ENCODE peak calls at places on chromosomes 6 and 20, in four cellular contexts. M, A, N and P are unnamed samples.
A peak's percentile ranks its signal among the peaks of the same experiment; 100 is the strongest.

GRCh38 chr6:132483779-132484679 is 28.9 kb downstream of the STX7 start:
- DNase-seq in M (peak; percentile 58), N (peak; percentile 47), A (peak; percentile 54), P (peak; percentile 93)

GRCh38 chr6:68723128-68723527 is 88.0 kb downstream of the ADGRB3 start:
- DNase-seq in A (no peak), M (no peak), N (no peak), P (no peak)

GRCh38 chr6:5968817-5969726 is 37.7 kb downstream of the NRN1 start:
- DNase-seq in N (peak; percentile 35), A (peak; percentile 53), M (peak; percentile 31), P (peak; percentile 27)

GRCh38 chr6:87586371-87587077 is 3.3 kb downstream of the RARS2 start:
- DNase-seq in A (peak; percentile 33), M (no peak), N (no peak), P (peak; percentile 25)

GRCh38 chr6:44188819-44189218 is 27.9 kb upstream of the MYMX start:
- DNase-seq in N (no peak), A (no peak), M (no peak), P (no peak)

GRCh38 chr6:89475634-89476033 is 42.7 kb downstream of the ANKRD6 start:
- DNase-seq in M (no peak), N (no peak), A (peak; percentile 27), P (no peak)

GRCh38 chr6:67361264-67361663 is 1273.8 kb upstream of the ADGRB3 start:
- DNase-seq in M (no peak), N (no peak), A (no peak), P (no peak)

GRCh38 chr6:157271441-157271840 is 51.9 kb downstream of the TMEM242 start:
- DNase-seq in M (no peak), N (no peak), A (no peak), P (no peak)

GRCh38 chr6:123967900-123968299 is 164.2 kb downstream of the NKAIN2 start:
- DNase-seq in M (no peak), A (no peak), N (no peak), P (no peak)

GRCh38 chr20:46801003-46801702 is 91.7 kb downstream of the SLC2A10 start:
- DNase-seq in A (no peak), M (peak; percentile 25), N (no peak), P (no peak)

GRCh38 chr6:88728756-88729155 is 234.7 kb downstream of the RNGTT start:
- DNase-seq in A (no peak), M (peak; percentile 45), N (no peak), P (no peak)

GRCh38 chr6:135182120-135182992 is 1.2 kb downstream of the MYB start:
- DNase-seq in M (peak; percentile 24), A (peak; percentile 25), N (no peak), P (peak; percentile 66)

GRCh38 chr20:41889125-41889870 is 271.1 kb upstream of the CHD6 start:
- DNase-seq in A (no peak), N (peak; percentile 1), M (peak; percentile 38), P (peak; percentile 64)

GRCh38 chr6:66496659-66497058 is 789.6 kb upstream of the EYS start:
- DNase-seq in A (no peak), M (peak; percentile 73), N (no peak), P (peak; percentile 70)

GRCh38 chr20:51193066-51193772 is 170.3 kb upstream of the KCNG1 start:
- DNase-seq in N (no peak), A (peak; percentile 56), M (no peak), P (no peak)

GRCh38 chr6:7920425-7920824 is 9.8 kb upstream of the TXNDC5 start:
- DNase-seq in M (no peak), A (no peak), N (no peak), P (peak; percentile 24)

GRCh38 chr6:7541175-7542064 is at the start of gene DSP:
- DNase-seq in M (peak; percentile 84), A (peak; percentile 32), N (peak; percentile 48), P (no peak)

GRCh38 chr20:50277064-50277415 is 86.4 kb downstream of the CEBPB start:
- DNase-seq in A (no peak), M (no peak), N (no peak), P (no peak)

GRCh38 chr6:69917834-69918233 is 51.5 kb downstream of the COL19A1 start:
- DNase-seq in M (peak; percentile 37), N (peak; percentile 45), A (peak; percentile 63), P (peak; percentile 43)

GRCh38 chr6:6788394-6789020 is 200.0 kb downstream of the LY86 start:
- DNase-seq in A (no peak), M (peak; percentile 67), N (no peak), P (peak; percentile 77)

GRCh38 chr6:153957409-153957808 is 81.6 kb upstream of the OPRM1 start:
- DNase-seq in M (no peak), N (no peak), A (no peak), P (no peak)

GRCh38 chr20:62850333-62850974 is 11.2 kb downstream of the TCFL5 start:
- DNase-seq in M (no peak), N (no peak), A (no peak), P (no peak)
- H3K9ac ChIP-seq in M (no peak overlapping the region), N (no peak overlapping the region), A (no peak overlapping the region), P (no peak overlapping the region)

GRCh38 chr6:159837511-159837910 is 37.4 kb downstream of the PNLDC1 start:
- DNase-seq in N (no peak), A (no peak), M (no peak), P (no peak)

GRCh38 chr6:159838020-159838744 is 38.1 kb downstream of the PNLDC1 start:
- DNase-seq in M (peak; percentile 15), A (no peak), N (no peak), P (no peak)

GRCh38 chr6:159837141-159837490 is 37.0 kb downstream of the PNLDC1 start:
- DNase-seq in M (no peak), A (no peak), N (no peak), P (no peak)

GRCh38 chr6:159833997-159834601 is 34.0 kb downstream of the PNLDC1 start:
- DNase-seq in N (no peak), M (no peak), A (no peak), P (no peak)

GRCh38 chr6:159836294-159837140 is 36.4 kb downstream of the PNLDC1 start:
- DNase-seq in A (peak; percentile 34), M (no peak), N (no peak), P (no peak)
- H3K4me3 ChIP-seq in A (no peak overlapping the region), M (no peak overlapping the region), N (no peak overlapping the region), P (no peak overlapping the region)

GRCh38 chr6:40587240-40588069 is at the start of gene LRFN2:
- DNase-seq in M (peak; percentile 89), A (peak; percentile 69), N (peak; percentile 38), P (peak; percentile 83)
- H3K9ac ChIP-seq in M (peak within 1 kb of the TSS; percentile 76), A (no peak within 1 kb of the TSS), N (no peak within 1 kb of the TSS), P (no peak within 1 kb of the TSS)

GRCh38 chr6:27758471-27758870 is 153.7 kb downstream of the OR2B2 start:
- DNase-seq in N (no peak), A (no peak), M (no peak), P (no peak)
- H3K4me3 ChIP-seq in N (no peak overlapping the region), A (no peak overlapping the region), M (no peak overlapping the region), P (no peak overlapping the region)

DNA sequence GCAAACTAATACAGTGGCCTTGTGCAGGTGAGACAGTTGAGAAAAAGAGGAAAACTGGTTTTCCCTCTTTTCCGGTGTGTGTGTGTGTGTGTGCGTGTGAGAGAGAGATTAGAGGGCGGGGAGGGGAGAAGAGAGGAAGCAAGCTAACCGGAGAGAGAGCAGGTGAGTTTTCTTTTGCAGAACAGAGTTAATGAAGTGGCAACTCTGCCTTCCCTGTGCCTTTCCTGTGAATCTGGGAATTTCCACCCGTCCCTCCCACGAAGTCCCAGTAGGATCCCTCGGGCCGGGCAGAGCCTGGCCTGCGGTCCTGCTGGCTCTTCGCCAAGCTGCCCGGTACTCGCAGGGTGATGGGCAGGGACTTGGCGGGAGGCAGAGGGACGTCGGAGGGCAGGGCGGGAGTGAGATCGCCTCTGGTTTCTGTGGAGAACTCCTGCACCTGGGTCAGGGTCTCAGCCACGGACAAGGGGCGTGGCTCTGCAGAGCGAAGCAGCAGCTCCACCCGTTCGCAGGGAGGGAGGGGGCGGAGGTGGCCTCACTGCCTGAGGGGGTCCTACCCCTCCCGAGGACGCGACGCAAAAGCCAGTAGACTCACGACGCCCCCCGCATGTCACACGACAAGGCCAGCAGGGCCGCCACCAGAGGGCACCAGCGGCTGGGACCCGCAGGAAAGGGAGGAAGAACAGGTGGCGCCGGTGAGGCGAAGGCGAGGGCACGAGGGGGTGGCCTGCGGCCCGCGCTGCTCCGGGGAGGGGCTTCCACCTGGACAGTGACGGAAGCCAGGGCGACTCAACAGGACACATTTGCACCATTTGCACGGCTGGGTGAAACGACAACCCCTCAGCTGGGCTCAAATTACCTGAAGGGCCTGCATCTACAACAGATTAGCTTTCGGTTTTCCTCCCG is 51.2 kb upstream of the RNF182 start:
- DNase-seq in N (peak; percentile 51), M (peak; percentile 95), A (no peak), P (peak; percentile 85)
- H3K9ac ChIP-seq in N (no peak overlapping the region), M (peak overlapping the region; percentile 41), A (no peak overlapping the region), P (peak overlapping the region; percentile 46)

DNA sequence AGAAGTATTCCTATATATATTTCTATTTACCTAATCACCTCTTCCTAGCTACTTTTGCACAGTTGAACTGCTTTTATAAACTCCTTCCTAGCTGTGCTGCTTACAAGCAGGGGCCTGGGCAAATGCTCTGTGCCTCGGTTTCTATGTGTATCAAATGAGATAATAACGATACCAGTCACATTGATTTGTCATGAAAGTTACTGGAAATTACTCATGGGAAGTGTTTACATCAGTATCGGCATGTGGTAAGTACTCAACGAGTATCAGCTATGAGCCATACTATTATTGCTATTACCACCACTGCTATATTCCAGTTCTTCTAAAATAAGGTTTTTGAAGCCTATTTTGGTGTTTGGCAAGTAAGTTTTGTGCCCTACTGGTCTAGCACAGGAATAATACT is 4.9 kb downstream of the LAMA4 start:
- DNase-seq in A (peak; percentile 79), M (no peak), N (no peak), P (no peak)
- H3K4me3 ChIP-seq in A (peak overlapping the region; percentile 99), M (no peak overlapping the region), N (no peak overlapping the region), P (no peak overlapping the region)

GRCh38 chr6:43090557-43090952 is 14.4 kb downstream of the PTK7 start:
- DNase-seq in N (no peak), A (no peak), M (peak; percentile 63), P (no peak)
- H3K9ac ChIP-seq in N (no peak overlapping the region), A (no peak overlapping the region), M (peak overlapping the region; percentile 5), P (no peak overlapping the region)

GRCh38 chr6:689223-689622 is 3.7 kb downstream of the EXOC2 start:
- DNase-seq in M (no peak), N (no peak), A (no peak), P (no peak)

GRCh38 chr6:692858-693736 is at the start of gene EXOC2:
- DNase-seq in A (peak; percentile 84), N (peak; percentile 47), M (peak; percentile 93), P (peak; percentile 93)

GRCh38 chr6:692356-692851 is 535 bp downstream of the EXOC2 start:
- DNase-seq in N (peak; percentile 33), A (peak; percentile 47), M (peak; percentile 79), P (peak; percentile 82)

GRCh38 chr6:699319-699718 is 6.4 kb upstream of the EXOC2 start:
- DNase-seq in N (no peak), M (no peak), A (peak; percentile 20), P (no peak)

GRCh38 chr6:693737-694038 is 749 bp upstream of the EXOC2 start:
- DNase-seq in N (no peak), A (no peak), M (no peak), P (no peak)
- H3K4me3 ChIP-seq in N (peak overlapping the region; percentile 82), A (peak overlapping the region; percentile 89), M (no peak overlapping the region), P (peak overlapping the region; percentile 89)